ENCODE peak calls at places on chromosomes 7 and 10, in eight cellular contexts. T is hepatocyte, X is suprapubic skin, N is SK-N-SH, Y is right cardiac atrium, H is HCT116, L is sigmoid colon, P is mammary epithelial cell. O is an unnamed sample. For H3K4me1, the result is how much of the 10 kb centered on the place peaks cover.

GRCh38 chr10:11180228-11180627 is 162.6 kb downstream of the CELF2 start:
- DNase-seq in T (no peak), X (no peak), N (no peak), Y (no peak), H (no peak), L (no peak), P (no peak), O (no peak)

GRCh38 chr10:131750171-131750895 is 150.5 kb upstream of the PPP2R2D start:
- DNase-seq in T (no peak), X (no peak), N (no peak), Y (no peak), H (no peak), L (peak), P (no peak), O (peak)

GRCh38 chr7:132451161-132451560 is 125.1 kb downstream of the PLXNA4 start:
- DNase-seq in T (no peak), X (no peak), N (no peak), Y (no peak), H (no peak), L (no peak), P (no peak), O (no peak)

GRCh38 chr7:78248867-78249266 is 450.3 kb downstream of the PHTF2 start:
- DNase-seq in T (no peak), X (no peak), N (no peak), Y (no peak), H (no peak), L (no peak), P (no peak), O (no peak)

GRCh38 chr7:130982160-130982638 is 248.2 kb upstream of the KLF14 start:
- DNase-seq in T (peak), X (no peak), N (peak), Y (no peak), H (no peak), L (no peak), P (peak), O (no peak)

GRCh38 chr10:51341216-51341615 is 266.9 kb downstream of the PRKG1 start:
- DNase-seq in T (no peak), X (no peak), N (no peak), Y (no peak), H (no peak), L (no peak), P (peak), O (no peak)

GRCh38 chr10:94358480-94358879 is 4.3 kb downstream of the NOC3L start:
- DNase-seq in T (no peak), X (no peak), N (no peak), Y (no peak), H (peak), L (no peak), P (peak), O (no peak)

GRCh38 chr7:17669204-17669603 is 271.1 kb downstream of the SNX13 start:
- DNase-seq in T (no peak), X (no peak), N (no peak), Y (no peak), H (no peak), L (no peak), P (no peak), O (no peak)

GRCh38 chr10:602391-603005 is 87.0 kb downstream of the DIP2C start:
- DNase-seq in T (no peak), X (no peak), N (no peak), Y (no peak), H (no peak), L (no peak), P (no peak), O (no peak)

GRCh38 chr7:95473276-95473985 is 12.3 kb upstream of the ASB4 start:
- DNase-seq in T (no peak), X (no peak), N (no peak), Y (no peak), H (no peak), L (no peak), P (no peak), O (peak)

GRCh38 chr7:47651355-47652317 is 69.7 kb upstream of the TNS3 start:
- DNase-seq in T (no peak), X (no peak), N (no peak), Y (no peak), H (no peak), L (no peak), P (peak), O (no peak)

GRCh38 chr7:131683536-131684125 is 127.2 kb upstream of the PODXL start:
- DNase-seq in T (no peak), X (no peak), N (no peak), Y (no peak), H (no peak), L (no peak), P (no peak), O (no peak)

GRCh38 chr7:104185346-104185745 is 22.5 kb downstream of the ORC5 start:
- DNase-seq in T (no peak), X (no peak), N (no peak), Y (no peak), H (no peak), L (no peak), P (peak), O (no peak)

GRCh38 chr7:28347964-28348363 is 64.4 kb upstream of the CREB5 start:
- DNase-seq in T (no peak), X (no peak), N (no peak), Y (no peak), H (no peak), L (no peak), P (no peak), O (no peak)

GRCh38 chr7:151704284-151704968 is 172.5 kb downstream of the PRKAG2 start:
- DNase-seq in T (no peak), X (no peak), N (peak), Y (no peak), H (no peak), L (no peak), P (no peak), O (peak)
- H3K4me3 ChIP-seq in T (no peak), X (no peak), N (no peak), Y (no peak), H (no peak), L (no peak), P (no peak), O (no peak)

DNA sequence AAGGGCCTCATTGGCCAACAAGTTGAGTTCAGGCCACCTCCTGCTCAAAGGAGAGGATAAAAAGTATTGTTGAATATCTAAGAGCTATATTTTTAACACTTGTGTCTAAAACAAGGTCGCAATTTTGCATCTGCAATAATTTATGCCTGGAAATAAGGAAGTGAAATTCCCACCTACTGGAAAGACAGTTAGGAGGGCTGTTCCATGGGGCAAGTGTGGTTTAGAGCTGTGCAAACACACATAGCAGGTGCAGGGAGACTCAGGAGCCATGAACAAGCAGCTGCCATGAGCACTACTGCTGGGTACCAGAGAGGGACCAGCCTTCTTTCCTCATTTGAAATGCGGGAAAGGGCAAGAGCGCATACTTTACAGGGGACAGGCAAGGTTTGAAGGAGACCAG is 35.5 kb upstream of the IKZF1 start:
- DNase-seq in T (no peak), X (no peak), N (no peak), Y (no peak), H (no peak), L (no peak), P (no peak), O (no peak)
- H3K4me1 ChIP-seq in T (under half), X (under half), N (under half), Y (under half), H (under half), L (under half), P (under half), O (under half)

DNA sequence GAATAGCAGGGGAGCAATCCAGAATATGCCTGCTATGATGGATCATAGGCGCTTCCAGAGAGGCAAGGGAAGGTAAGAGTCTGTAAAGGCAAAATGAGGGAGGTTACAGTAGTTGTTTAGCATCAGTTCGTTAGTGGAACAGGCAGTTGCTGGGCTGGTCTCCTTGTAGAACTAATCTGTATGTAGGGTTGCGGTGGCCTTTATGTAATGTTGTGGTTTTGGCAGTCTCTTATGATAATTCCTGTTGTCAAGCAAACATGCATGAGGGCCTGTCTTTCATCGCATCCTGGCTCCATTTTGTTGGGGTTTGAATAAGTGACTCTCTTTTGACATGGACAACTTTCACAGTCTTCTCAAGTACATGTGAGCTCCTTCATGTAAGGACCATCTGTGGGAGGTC is 427.8 kb upstream of the LRGUK start:
- DNase-seq in T (no peak), X (no peak), N (no peak), Y (no peak), H (no peak), L (no peak), P (no peak), O (no peak)
- H3K4me3 ChIP-seq in T (no peak), X (no peak), N (no peak), Y (no peak), H (no peak), L (no peak), P (no peak), O (no peak)

DNA sequence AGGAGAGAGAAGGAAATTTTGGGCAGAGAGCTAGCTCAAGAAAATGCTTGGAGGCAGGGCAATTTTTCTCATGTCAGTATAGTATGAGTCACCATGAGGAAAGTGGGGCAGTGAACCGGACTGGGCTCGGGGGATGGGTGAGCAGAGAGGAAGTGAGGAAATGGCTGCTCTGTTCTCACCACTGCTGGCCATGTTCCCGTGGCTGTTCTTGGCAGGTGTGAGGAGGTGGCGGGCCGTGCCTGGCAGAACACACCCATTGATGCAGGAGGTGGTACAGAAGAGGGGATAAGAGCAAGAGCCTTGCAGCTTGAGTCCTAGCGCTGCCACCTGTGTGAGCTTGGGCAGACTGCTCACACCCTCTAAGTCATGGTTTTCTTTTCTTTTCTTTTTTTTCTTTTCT is 304.4 kb upstream of the LYZL1 start:
- DNase-seq in T (peak), X (peak), N (no peak), Y (peak), H (no peak), L (peak), P (peak), O (peak)
- H3K4me1 ChIP-seq in T (under half), X (under half), N (under half), Y (under half), H (under half), L (under half), P (under half), O (under half)

GRCh38 chr7:74021546-74022320 is 6.2 kb upstream of the ELN start:
- DNase-seq in T (no peak), X (peak), N (no peak), Y (peak), H (no peak), L (no peak), P (no peak), O (no peak)
- H3K4me3 ChIP-seq in T (no peak), X (no peak), N (no peak), Y (no peak), H (no peak), L (no peak), P (no peak), O (no peak)

GRCh38 chr7:150399861-150400778 is 21.0 kb downstream of the ZNF775 start:
- DNase-seq in T (peak), X (peak), N (peak), Y (no peak), H (no peak), L (peak), P (peak), O (no peak)
- H3K4me1 ChIP-seq in T (under half), X (under half), N (under half), Y (under half), H (under half), L (under half), P (under half), O (under half)

GRCh38 chr10:61765176-61766087 is 102.7 kb downstream of the CABCOCO1 start:
- DNase-seq in T (no peak), X (no peak), N (peak), Y (no peak), H (no peak), L (no peak), P (no peak), O (no peak)
- H3K4me3 ChIP-seq in T (no peak), X (no peak), N (no peak), Y (no peak), H (no peak), L (no peak), P (no peak), O (no peak)

GRCh38 chr10:23147035-23147434 is 45.1 kb upstream of the PTF1A start:
- DNase-seq in T (no peak), X (no peak), N (no peak), Y (no peak), H (no peak), L (no peak), P (no peak), O (no peak)
- H3K4me1 ChIP-seq in T (under half), X (under half), N (under half), Y (under half), H (under half), L (under half), P (under half), O (under half)

DNA sequence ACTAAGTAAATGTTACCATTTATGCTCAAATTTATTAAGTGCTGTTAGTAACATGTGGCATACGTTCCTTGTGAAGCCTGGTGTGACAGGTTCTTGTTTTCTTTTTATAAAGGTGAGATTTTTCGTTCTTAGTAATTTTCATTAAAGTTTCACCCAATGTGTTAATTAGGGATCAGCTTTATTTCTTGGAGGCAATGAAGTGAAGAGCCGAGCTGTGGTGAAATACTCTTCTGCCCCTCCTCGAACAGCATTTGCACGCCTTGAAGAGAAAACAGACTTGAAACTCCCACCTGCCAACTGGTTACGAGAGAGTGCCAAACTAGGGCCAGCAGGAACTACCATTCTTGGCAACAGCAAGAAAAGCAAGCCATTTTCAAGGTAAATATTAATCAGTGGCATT is 1.5 kb downstream of the EDRF1 start:
- DNase-seq in T (no peak), X (no peak), N (no peak), Y (no peak), H (no peak), L (no peak), P (no peak), O (no peak)
- H3K4me3 ChIP-seq in T (peak), X (no peak), N (peak), Y (no peak), H (peak), L (no peak), P (no peak), O (peak)